ENCODE peak calls at places on chromosome 18, in four cellular contexts. I is HepG2, J is HEK293T, F is K562. A is an unnamed sample.

GRCh38 chr18:63619661-63620060 is 24.4 kb downstream of the SERPINB4 start:
- DNase-seq in I (no peak), J (no peak), F (no peak), A (no peak)

GRCh38 chr18:24227976-24228660 is 89.3 kb downstream of the CABYR start:
- DNase-seq in I (no peak), J (no peak), F (no peak), A (no peak)

GRCh38 chr18:74060511-74061028 is 87.1 kb downstream of the FBXO15 start:
- DNase-seq in I (no peak), J (no peak), F (no peak), A (no peak)

GRCh38 chr18:58186258-58186948 is 142.4 kb downstream of the NEDD4L start:
- DNase-seq in I (no peak), J (no peak), F (no peak), A (no peak)

GRCh38 chr18:54647176-54647575 is 56.1 kb downstream of the DYNAP start:
- DNase-seq in I (peak; percentile 37), J (peak; percentile 5), F (no peak), A (peak; percentile 24)

GRCh38 chr18:22324191-22325131 is 93.3 kb downstream of the CTAGE1 start:
- DNase-seq in I (no peak), J (peak; percentile 61), F (no peak), A (peak; percentile 63)

GRCh38 chr18:21600526-21601410 is at the start of gene ESCO1:
- DNase-seq in I (peak; percentile 96), J (peak; percentile 96), F (peak; percentile 89), A (peak; percentile 92)

GRCh38 chr18:15198116-15198389 is 450.1 kb downstream of the ANKRD30B start:
- DNase-seq in I (no peak), J (peak; percentile 0), F (no peak), A (no peak)

GRCh38 chr18:76687271-76688006 is 134.9 kb upstream of the ZNF236 start:
- DNase-seq in I (no peak), J (no peak), F (no peak), A (no peak)

GRCh38 chr18:22921762-22922161 is 11.4 kb upstream of the RBBP8 start:
- DNase-seq in I (no peak), J (no peak), F (no peak), A (no peak)

GRCh38 chr18:63147973-63148372 is 171.6 kb downstream of the BCL2 start:
- DNase-seq in I (no peak), J (no peak), F (no peak), A (no peak)

GRCh38 chr18:12639990-12640880 is 17.7 kb downstream of the SPIRE1 start:
- DNase-seq in I (peak; percentile 68), J (no peak), F (no peak), A (no peak)

GRCh38 chr18:79927597-79928562 is 23.6 kb downstream of the SLC66A2 start:
- DNase-seq in I (no peak), J (no peak), F (no peak), A (peak; percentile 16)

DNA sequence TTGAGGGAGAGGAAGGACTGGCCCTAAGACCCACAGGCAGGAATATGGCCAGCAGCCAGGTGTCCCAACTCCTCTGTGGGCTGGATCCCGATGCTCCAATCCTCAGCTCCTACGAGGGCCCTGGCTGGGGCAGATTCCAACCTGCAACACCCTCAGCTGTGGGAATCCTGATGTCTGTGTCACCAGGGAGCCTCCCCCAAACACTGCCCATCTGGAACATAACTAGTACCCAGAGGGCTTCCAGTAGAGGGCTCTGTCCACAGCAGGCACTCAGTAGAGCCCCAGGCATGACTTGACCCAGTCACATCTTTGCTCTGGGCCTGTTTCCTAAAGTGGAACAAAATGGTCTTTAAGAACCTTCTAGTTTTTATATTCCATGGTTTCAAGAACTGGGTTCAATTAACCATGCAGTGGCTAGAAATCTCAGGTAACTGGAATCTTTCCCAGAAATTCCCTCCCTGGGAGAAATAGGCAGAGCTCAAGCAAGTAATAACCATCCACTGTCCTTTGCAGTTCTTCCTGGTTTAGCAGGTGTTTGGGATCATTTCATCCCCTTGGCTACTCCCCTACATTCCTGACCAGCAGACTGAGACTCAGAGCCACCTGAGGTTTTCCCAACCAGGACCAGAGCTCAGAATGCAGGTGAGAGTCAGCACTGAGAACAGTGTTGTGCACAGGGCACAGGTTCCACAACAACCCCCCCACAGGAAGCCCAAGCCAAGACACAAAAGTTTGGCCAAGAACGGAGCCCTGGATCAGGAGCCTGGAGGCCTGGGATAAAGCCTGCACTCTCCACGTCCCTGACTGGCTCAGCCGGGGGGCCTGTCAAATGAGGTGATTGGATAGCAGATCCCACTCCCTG is 20.8 kb upstream of the LOXHD1 start:
- DNase-seq in I (no peak), J (no peak), F (no peak), A (no peak)
- TF ChIP-seq ELF4 in I (no peak), J (no peak), F (no peak), A (no peak)

GRCh38 chr18:60809937-60810336 is 437.4 kb upstream of the MC4R start:
- DNase-seq in I (no peak), J (no peak), F (no peak), A (no peak)

GRCh38 chr18:60804412-60804811 is 431.8 kb upstream of the MC4R start:
- DNase-seq in I (no peak), J (no peak), F (no peak), A (no peak)
- TF ChIP-seq ELF4 in I (no peak), J (no peak), F (no peak), A (no peak)

DNA sequence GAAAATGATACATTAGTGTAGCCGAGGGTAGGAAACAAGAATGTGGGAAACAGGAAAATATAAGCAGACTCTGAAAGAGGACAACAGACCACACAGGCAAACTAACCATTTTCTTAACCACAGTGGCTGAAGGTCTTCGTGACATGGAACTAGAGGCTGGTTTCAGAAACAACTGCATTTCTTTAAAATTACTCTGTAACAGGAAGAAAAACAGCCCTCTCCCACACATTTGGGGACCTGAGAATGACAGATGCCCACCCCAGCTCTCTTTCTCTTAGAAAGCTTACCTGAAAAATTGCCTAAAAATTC is 13.8 kb upstream of the SLC25A52 start:
- DNase-seq in I (no peak), J (no peak), F (no peak), A (no peak)
- TF ChIP-seq ELF4 in I (no peak), J (no peak), F (no peak), A (no peak)

DNA sequence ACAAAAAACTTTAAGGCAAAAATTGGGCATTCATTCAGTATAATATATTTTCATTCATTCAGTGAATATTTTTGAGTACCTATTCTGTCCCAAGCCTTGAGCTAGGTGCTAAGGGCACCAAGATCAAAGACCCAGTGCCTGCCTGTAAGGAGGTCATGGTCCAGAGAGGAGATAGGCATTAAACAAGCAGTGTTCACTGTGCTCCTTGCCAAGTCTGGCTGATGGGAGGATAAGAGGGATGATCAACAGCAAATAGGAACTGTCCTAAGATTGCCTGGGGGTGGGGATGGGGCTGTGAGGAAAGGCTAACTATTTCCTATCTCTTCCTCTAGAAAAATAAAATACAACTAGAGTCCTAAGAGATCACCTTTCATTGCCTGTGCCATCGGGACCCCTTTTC is 60.4 kb downstream of the SETBP1 start:
- DNase-seq in I (no peak), J (no peak), F (no peak), A (no peak)
- TF ChIP-seq ELF4 in I (no peak), J (no peak), F (no peak), A (no peak)

GRCh38 chr18:10101293-10101701 is 187.5 kb downstream of the VAPA start:
- DNase-seq in I (no peak), J (no peak), F (no peak), A (no peak)
- TF ChIP-seq ELF4 in I (no peak), J (no peak), F (no peak), A (no peak)

GRCh38 chr18:35379421-35379820 is 2.3 kb upstream of the ZNF396 start:
- DNase-seq in I (no peak), J (no peak), F (no peak), A (no peak)

GRCh38 chr18:35371412-35372195 is 5.5 kb downstream of the ZNF396 start:
- DNase-seq in I (no peak), J (no peak), F (no peak), A (no peak)

GRCh38 chr18:35376742-35377695 is at the start of gene ZNF396:
- DNase-seq in I (peak; percentile 52), J (peak; percentile 98), F (peak; percentile 85), A (peak; percentile 90)

GRCh38 chr18:35378206-35378795 is 1.2 kb upstream of the ZNF396 start:
- DNase-seq in I (no peak), J (no peak), F (no peak), A (no peak)

GRCh38 chr18:35376393-35376741 is 770 bp downstream of the ZNF396 start:
- DNase-seq in I (no peak), J (no peak), F (peak; percentile 47), A (peak; percentile 35)
- TF ChIP-seq ELF4 in I (no peak), J (no peak), F (no peak), A (no peak)

DNA sequence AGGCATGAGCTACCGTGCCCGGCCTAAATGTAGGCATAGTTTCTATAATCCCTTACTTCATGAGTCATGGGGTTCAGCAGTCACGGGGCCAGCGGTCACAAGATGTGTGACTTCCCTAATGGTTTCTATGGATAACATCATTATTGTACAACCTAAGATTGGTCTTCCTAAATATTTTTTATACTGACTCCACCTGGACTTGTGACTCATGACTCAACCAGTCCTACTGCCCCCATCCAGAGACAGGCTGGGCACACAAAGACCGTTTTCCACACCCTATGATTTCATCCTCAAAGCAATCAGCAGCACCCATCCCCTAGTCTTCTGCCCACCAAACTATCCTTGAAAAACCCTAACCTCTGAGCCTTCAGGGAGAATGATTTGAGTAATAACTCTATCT is 15.9 kb downstream of the FAM210A start:
- DNase-seq in I (no peak), J (no peak), F (no peak), A (no peak)
- TF ChIP-seq ELF4 in I (no peak), J (no peak), F (no peak), A (no peak)

DNA sequence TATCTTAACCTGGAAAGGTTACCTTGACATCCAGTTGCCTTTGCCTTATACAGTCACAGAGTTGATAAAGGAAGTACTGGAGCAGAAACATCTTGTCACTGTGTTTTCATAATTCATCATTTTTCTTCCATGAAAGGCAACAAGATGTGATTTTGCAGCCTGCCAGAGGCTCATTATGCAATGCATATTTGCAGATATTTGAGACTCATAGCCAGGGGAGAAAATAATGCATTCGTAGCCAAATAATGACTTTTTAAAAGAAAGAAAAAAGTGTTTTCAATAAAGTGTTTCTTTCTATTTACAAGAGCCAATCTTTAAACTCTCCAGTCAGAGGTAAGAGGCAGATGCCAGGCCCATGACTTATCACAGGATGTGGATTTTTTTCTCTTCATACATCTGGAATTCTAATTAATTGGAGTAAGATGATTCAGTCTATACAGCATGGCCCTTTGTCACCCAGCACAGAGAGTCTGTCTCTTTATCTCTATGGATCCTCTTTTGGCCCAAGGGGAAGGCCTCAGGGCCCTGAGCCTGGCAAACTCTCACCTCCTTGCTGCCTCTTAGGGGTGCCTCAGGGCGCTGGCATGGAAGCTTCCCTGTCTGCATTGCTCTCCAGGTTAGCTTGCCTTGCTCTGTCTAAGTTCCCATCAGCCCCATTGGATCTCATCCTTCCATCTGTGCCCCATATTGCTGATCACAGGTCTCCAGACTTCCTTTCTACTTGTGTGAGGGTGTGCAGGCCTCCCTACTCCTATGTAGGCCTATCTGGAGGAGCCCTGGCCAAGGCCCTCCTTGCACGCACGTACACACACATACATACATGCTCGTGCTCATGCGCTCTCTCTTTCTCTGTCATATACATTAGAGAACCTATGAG is 247.7 kb downstream of the TPGS2 start:
- DNase-seq in I (no peak), J (no peak), F (no peak), A (no peak)
- TF ChIP-seq ELF4 in I (no peak), J (no peak), F (no peak), A (no peak)